ENCODE peak calls at places on chromosomes 4 and X, in four cellular contexts. X is pancreas, N is colonic mucosa, Z is cardiac muscle cell. O is an unnamed sample. For H3K4me1, the result is how much of the 10 kb centered on the place peaks cover.

GRCh38 chrX:132231587-132231986 is 12.3 kb upstream of the RAP2C start:
- DNase-seq in X (no peak), N (no peak), Z (no peak), O (no peak)

GRCh38 chrX:30864383-30864785 is 24.7 kb downstream of the TAB3 start:
- DNase-seq in X (no peak), N (no peak), Z (peak), O (no peak)

GRCh38 chr4:190020790-190021717 is 6.0 kb downstream of the FRG2 start:
- DNase-seq in X (peak), N (peak), Z (peak), O (no peak)

GRCh38 chrX:8242431-8242830 is 71.4 kb upstream of the VCX2 start:
- DNase-seq in X (no peak), N (no peak), Z (no peak), O (no peak)

GRCh38 chr4:159540501-159540900 is 437.6 kb downstream of the RAPGEF2 start:
- DNase-seq in X (no peak), N (no peak), Z (no peak), O (no peak)

GRCh38 chr4:26197018-26197779 is 123.6 kb upstream of the RBPJ start:
- DNase-seq in X (no peak), N (no peak), Z (peak), O (no peak)

GRCh38 chr4:113106076-113106475 is 56.6 kb downstream of the ANK2 start:
- DNase-seq in X (no peak), N (no peak), Z (peak), O (peak)

GRCh38 chr4:68719075-68719473 is 48.6 kb upstream of the UGT2B15 start:
- DNase-seq in X (no peak), N (no peak), Z (no peak), O (no peak)

GRCh38 chr4:186900232-186900900 is 176.7 kb upstream of the FAT1 start:
- DNase-seq in X (no peak), N (no peak), Z (peak), O (no peak)

GRCh38 chr4:6391186-6391851 is 81.1 kb downstream of the PPP2R2C start:
- DNase-seq in X (no peak), N (no peak), Z (no peak), O (no peak)

GRCh38 chr4:98474408-98474844 is 184.0 kb downstream of the TSPAN5 start:
- DNase-seq in X (no peak), N (no peak), Z (peak), O (no peak)

GRCh38 chr4:26812049-26812729 is 48.5 kb upstream of the STIM2 start:
- DNase-seq in X (no peak), N (no peak), Z (no peak), O (no peak)

GRCh38 chr4:187550256-187550950 is 445.2 kb upstream of the ZFP42 start:
- DNase-seq in X (no peak), N (no peak), Z (no peak), O (no peak)

GRCh38 chr4:98794565-98795205 is 134.2 kb downstream of the EIF4E start:
- DNase-seq in X (no peak), N (no peak), Z (peak), O (no peak)

GRCh38 chrX:111917591-111917990 is 41.6 kb downstream of the TRPC5OS start:
- DNase-seq in X (no peak), N (no peak), Z (no peak), O (no peak)

GRCh38 chrX:48958635-48959094 is 1.3 kb upstream of the OTUD5 start:
- DNase-seq in X (peak), N (peak), Z (peak), O (no peak)

GRCh38 chrX:31154941-31155340 is 83.1 kb upstream of the FTHL17 start:
- DNase-seq in X (no peak), N (no peak), Z (no peak), O (no peak)

GRCh38 chrX:76127341-76127740 is 45.5 kb upstream of the PBDC1 start:
- DNase-seq in X (no peak), N (no peak), Z (no peak), O (peak)

GRCh38 chr4:22850055-22850454 is 157.3 kb downstream of the GBA3 start:
- DNase-seq in X (no peak), N (no peak), Z (no peak), O (no peak)

GRCh38 chr4:26573389-26573794 is 10.5 kb upstream of the TBC1D19 start:
- DNase-seq in X (no peak), N (no peak), Z (no peak), O (no peak)

GRCh38 chr4:26854701-26855100 is 5.9 kb upstream of the STIM2 start:
- DNase-seq in X (no peak), N (no peak), Z (no peak), O (no peak)

GRCh38 chr4:154982187-154983047 is 201.3 kb downstream of the RBM46 start:
- DNase-seq in X (peak), N (peak), Z (peak), O (peak)

GRCh38 chr4:67091668-67092067 is 453.6 kb downstream of the CENPC start:
- DNase-seq in X (no peak), N (no peak), Z (no peak), O (no peak)

GRCh38 chr4:40669504-40669903 is 39.8 kb upstream of the RBM47 start:
- DNase-seq in X (no peak), N (no peak), Z (no peak), O (no peak)

GRCh38 chr4:127781303-127782024 is 658 bp upstream of the HSPA4L start:
- DNase-seq in X (peak), N (no peak), Z (peak), O (peak)

GRCh38 chrX:2967998-2968909 is 38.1 kb upstream of the ARSH start:
- DNase-seq in X (no peak), N (peak), Z (peak), O (peak)

GRCh38 chr4:78137538-78137937 is 80.4 kb downstream of the FRAS1 start:
- DNase-seq in X (no peak), N (no peak), Z (no peak), O (no peak)

GRCh38 chrX:103107836-103108235 is 14.9 kb upstream of the NXF3 start:
- DNase-seq in X (peak), N (no peak), Z (peak), O (no peak)

GRCh38 chrX:64394874-64395567 is at the start of gene MTMR8:
- DNase-seq in X (peak), N (peak), Z (peak), O (peak)

GRCh38 chr4:117817316-117817715 is 217.0 kb upstream of the NDST3 start:
- DNase-seq in X (no peak), N (no peak), Z (no peak), O (no peak)

GRCh38 chrX:24347871-24348270 is 12.6 kb upstream of the SUPT20HL1 start:
- DNase-seq in X (no peak), N (no peak), Z (peak), O (no peak)

GRCh38 chr4:156976147-156976546 is 4.5 kb upstream of the PDGFC start:
- DNase-seq in X (no peak), N (no peak), Z (peak), O (no peak)

GRCh38 chr4:8259743-8260430 is 9.7 kb upstream of the HTRA3 start:
- DNase-seq in X (no peak), N (no peak), Z (no peak), O (no peak)

GRCh38 chr4:8258813-8259212 is 10.7 kb upstream of the HTRA3 start:
- DNase-seq in X (no peak), N (no peak), Z (no peak), O (no peak)

GRCh38 chr4:8262637-8263322 is 6.8 kb upstream of the HTRA3 start:
- DNase-seq in X (no peak), N (no peak), Z (no peak), O (no peak)

GRCh38 chr4:8261851-8262535 is 7.6 kb upstream of the HTRA3 start:
- DNase-seq in X (no peak), N (no peak), Z (peak), O (no peak)

GRCh38 chr4:8260656-8261111 is 8.9 kb upstream of the HTRA3 start:
- DNase-seq in X (no peak), N (no peak), Z (peak), O (peak)
- TF ChIP-seq CTCF in X (no peak), N (no peak), Z (no peak), O (no peak)

GRCh38 chr4:15653430-15653829 is 1.7 kb downstream of the FBXL5 start:
- DNase-seq in X (no peak), N (no peak), Z (no peak), O (no peak)
- H3K4me1 ChIP-seq in X (under half), N (under half), Z (under half), O (under half)

DNA sequence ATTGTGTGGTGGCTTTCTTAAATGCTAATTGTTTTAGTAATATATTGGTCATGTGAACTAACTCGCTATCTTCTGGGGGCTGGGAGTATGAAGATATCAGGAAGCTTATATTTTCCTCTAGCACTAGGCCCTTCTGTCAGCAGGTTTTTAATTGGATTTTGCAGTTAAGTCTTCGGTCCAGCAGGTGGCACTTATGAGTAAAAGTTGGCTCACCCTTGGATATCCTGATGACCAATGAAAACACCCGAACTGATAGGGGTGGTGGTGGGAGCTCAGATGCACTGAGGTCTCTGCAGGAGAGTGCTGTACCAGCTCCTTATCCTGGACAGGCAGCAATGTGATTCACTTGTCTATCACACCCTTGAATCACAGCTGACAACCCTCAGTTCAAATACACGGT is 1365.8 kb upstream of the DIAPH2 start:
- DNase-seq in X (no peak), N (no peak), Z (no peak), O (no peak)
- TF ChIP-seq CTCF in X (no peak), N (no peak), Z (no peak), O (peak)

GRCh38 chrX:12958461-12958860 is 16.4 kb upstream of the TMSB4X start:
- DNase-seq in X (no peak), N (no peak), Z (no peak), O (no peak)

GRCh38 chrX:12956704-12957541 is 18.0 kb upstream of the TMSB4X start:
- DNase-seq in X (no peak), N (peak), Z (peak), O (no peak)

GRCh38 chrX:12954981-12955380 is 19.9 kb upstream of the TMSB4X start:
- DNase-seq in X (no peak), N (no peak), Z (no peak), O (no peak)

GRCh38 chrX:12955882-12956703 is 18.8 kb upstream of the TMSB4X start:
- DNase-seq in X (peak), N (peak), Z (peak), O (no peak)

GRCh38 chrX:12958059-12958458 is 16.9 kb upstream of the TMSB4X start:
- DNase-seq in X (no peak), N (no peak), Z (no peak), O (no peak)
- H3K4me1 ChIP-seq in X (under half), N (under half), Z (under half), O (under half)

DNA sequence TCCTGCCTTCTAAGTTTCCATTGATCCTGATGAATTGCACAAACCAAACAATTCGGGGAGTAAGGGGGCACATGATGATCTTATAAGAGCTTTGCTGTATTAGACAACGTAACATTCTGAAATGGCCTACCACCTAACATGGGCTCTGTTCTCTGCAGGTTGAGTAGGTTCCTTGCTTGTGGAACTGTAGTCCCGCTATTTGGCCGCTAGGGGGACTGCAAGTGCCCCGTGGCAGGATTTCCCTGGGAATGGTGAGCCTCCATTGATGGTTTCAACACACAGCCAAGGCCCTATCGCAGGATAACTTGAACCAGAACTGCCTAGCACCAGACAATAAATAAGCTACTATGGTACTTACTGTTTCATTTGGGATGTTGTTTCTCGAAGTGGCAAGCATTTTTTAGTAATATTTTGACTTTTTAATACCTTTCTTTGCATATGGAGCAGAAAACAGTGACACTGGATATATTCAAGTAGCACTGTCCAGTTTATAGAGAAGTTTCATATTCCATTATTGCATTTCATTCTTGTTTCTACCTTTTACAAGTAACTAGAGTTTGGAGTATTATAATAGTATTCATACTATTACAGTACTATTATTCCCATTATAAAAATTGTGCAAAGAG is 11.9 kb downstream of the AR start:
- DNase-seq in X (peak), N (peak), Z (peak), O (peak)
- TF ChIP-seq CTCF in X (peak), N (peak), Z (peak), O (peak)

GRCh38 chr4:153572609-153573008 is 106.4 kb downstream of the TMEM131L start:
- DNase-seq in X (no peak), N (no peak), Z (no peak), O (no peak)
- H3K4me1 ChIP-seq in X (under half), N (under half), Z (under half), O (half or more)

GRCh38 chr4:92091335-92091734 is 212.4 kb upstream of the GRID2 start:
- DNase-seq in X (no peak), N (no peak), Z (peak), O (peak)
- TF ChIP-seq CTCF in X (no peak), N (no peak), Z (no peak), O (no peak)

DNA sequence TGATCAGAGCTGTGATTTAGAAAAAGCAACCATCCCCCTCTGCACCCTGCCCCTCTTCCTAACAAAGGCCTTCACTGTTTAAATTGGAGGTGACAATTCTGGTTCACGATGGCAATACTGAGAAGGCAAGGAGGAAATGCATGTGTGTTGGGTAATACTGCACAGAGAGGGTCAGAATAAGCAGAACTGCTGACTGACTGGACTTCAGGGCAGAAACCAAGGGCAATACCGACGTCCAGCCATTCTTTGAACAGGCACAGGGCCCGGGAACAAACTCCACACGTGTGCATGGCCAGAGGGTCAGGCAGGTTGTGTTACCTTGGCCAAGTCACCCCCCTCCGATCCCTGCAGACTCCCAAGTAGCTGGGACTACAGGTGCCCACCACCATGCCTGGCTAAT is 6.0 kb downstream of the ACSL1 start:
- DNase-seq in X (no peak), N (no peak), Z (no peak), O (no peak)
- H3K4me1 ChIP-seq in X (under half), N (under half), Z (half or more), O (under half)

GRCh38 chrX:135544338-135544948 is 24.0 kb downstream of the INTS6L start:
- DNase-seq in X (no peak), N (peak), Z (no peak), O (no peak)

GRCh38 chrX:135549519-135549918 is 29.1 kb downstream of the INTS6L start:
- DNase-seq in X (no peak), N (peak), Z (no peak), O (no peak)

DNA sequence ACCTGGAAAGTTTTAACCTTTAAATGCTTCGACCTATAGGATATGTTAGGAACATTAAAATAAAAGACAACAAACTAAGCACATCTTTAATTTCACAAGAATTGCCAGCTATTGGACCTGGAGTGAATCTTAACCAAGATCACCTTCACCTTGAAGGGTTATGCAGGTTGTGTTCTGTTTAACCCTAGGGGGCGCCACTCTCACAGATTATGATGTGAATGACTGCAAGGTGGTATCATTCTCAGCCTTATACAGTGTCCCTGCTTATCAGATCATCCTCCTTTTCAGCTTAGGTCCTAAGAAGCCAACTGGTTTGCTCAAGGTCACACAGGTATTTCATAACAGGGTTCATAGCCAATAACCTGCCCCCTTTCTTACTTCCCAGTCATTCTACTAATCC is 23.5 kb downstream of the INTS6L start:
- DNase-seq in X (no peak), N (peak), Z (no peak), O (no peak)
- TF ChIP-seq CTCF in X (no peak), N (no peak), Z (peak), O (no peak)

O was measured in Caco-2.